ENCODE peak calls at places on chromosomes 11 and 22, in seven cellular contexts. T, Y, K, A, W, M and Q are unnamed samples.
A peak's percentile ranks its signal among the peaks of the same experiment; 100 is the strongest.

GRCh38 chr22:44734278-44734677 is 18.1 kb upstream of the ARHGAP8 start:
- DNase-seq in T (no peak), Y (no peak), K (no peak), A (no peak), W (no peak), M (no peak), Q (no peak)

GRCh38 chr11:1283906-1284305 is 25.5 kb downstream of the TOLLIP start:
- DNase-seq in T (no peak), Y (peak; percentile 32), K (no peak), A (no peak), W (no peak), M (no peak), Q (no peak)

GRCh38 chr22:39173050-39173706 is 20.7 kb upstream of the CBX7 start:
- DNase-seq in T (no peak), Y (no peak), K (no peak), A (no peak), W (no peak), M (peak; percentile 55), Q (no peak)

GRCh38 chr22:20741634-20742581 is 32.0 kb upstream of the SERPIND1 start:
- DNase-seq in T (peak; percentile 71), Y (no peak), K (peak; percentile 27), A (peak; percentile 41), W (no peak), M (peak; percentile 73), Q (peak; percentile 56)

GRCh38 chr11:12050470-12050891 is 42.1 kb upstream of the DKK3 start:
- DNase-seq in T (no peak), Y (no peak), K (no peak), A (no peak), W (no peak), M (no peak), Q (no peak)

GRCh38 chr11:10742460-10743208 is 8.4 kb upstream of the CTR9 start:
- DNase-seq in T (peak; percentile 60), Y (no peak), K (peak; percentile 65), A (peak; percentile 38), W (peak; percentile 84), M (no peak), Q (peak; percentile 35)

GRCh38 chr11:59053387-59053786 is 32.7 kb upstream of the GLYATL1B start:
- DNase-seq in T (peak; percentile 83), Y (peak; percentile 71), K (peak; percentile 57), A (peak; percentile 75), W (peak; percentile 10), M (peak; percentile 90), Q (peak; percentile 64)

GRCh38 chr11:106496677-106497076 is 419.2 kb downstream of the AASDHPPT start:
- DNase-seq in T (no peak), Y (no peak), K (no peak), A (no peak), W (no peak), M (no peak), Q (peak; percentile 85)

GRCh38 chr11:108242422-108242821 is 19.6 kb downstream of the ATM start:
- DNase-seq in T (no peak), Y (no peak), K (no peak), A (no peak), W (no peak), M (no peak), Q (no peak)

GRCh38 chr11:8541448-8541847 is 52.6 kb downstream of the STK33 start:
- DNase-seq in T (no peak), Y (no peak), K (no peak), A (no peak), W (no peak), M (no peak), Q (no peak)

GRCh38 chr22:30881361-30882180 is 87.0 kb downstream of the MORC2 start:
- DNase-seq in T (no peak), Y (peak; percentile 34), K (no peak), A (no peak), W (no peak), M (peak; percentile 85), Q (no peak)

GRCh38 chr11:128481135-128481534 is 106.2 kb downstream of the ETS1 start:
- DNase-seq in T (no peak), Y (no peak), K (peak; percentile 93), A (no peak), W (no peak), M (no peak), Q (peak; percentile 29)

GRCh38 chr11:46389450-46390330 is 1.9 kb downstream of the CHRM4 start:
- DNase-seq in T (peak; percentile 83), Y (peak; percentile 82), K (peak; percentile 50), A (peak; percentile 77), W (no peak), M (peak; percentile 95), Q (peak; percentile 72)

GRCh38 chr11:64048042-64048854 is 12.5 kb downstream of the FLRT1 start:
- DNase-seq in T (no peak), Y (no peak), K (no peak), A (no peak), W (no peak), M (no peak), Q (no peak)

GRCh38 chr22:48239461-48240164 is 1477.2 kb downstream of the TBC1D22A start:
- DNase-seq in T (no peak), Y (no peak), K (no peak), A (no peak), W (no peak), M (peak; percentile 77), Q (no peak)

GRCh38 chr11:2211113-2211971 is 39.7 kb upstream of the TH start:
- DNase-seq in T (peak; percentile 57), Y (no peak), K (no peak), A (peak; percentile 78), W (no peak), M (no peak), Q (no peak)

GRCh38 chr22:36117053-36117554 is 43.5 kb downstream of the APOL3 start:
- DNase-seq in T (no peak), Y (no peak), K (no peak), A (no peak), W (no peak), M (no peak), Q (no peak)

GRCh38 chr11:12769834-12770345 is 95.7 kb downstream of the TEAD1 start:
- DNase-seq in T (no peak), Y (no peak), K (peak; percentile 85), A (no peak), W (no peak), M (no peak), Q (peak; percentile 93)

GRCh38 chr11:3231851-3232744 is at the start of gene MRGPRE:
- DNase-seq in T (peak; percentile 16), Y (peak; percentile 46), K (peak; percentile 23), A (no peak), W (no peak), M (peak; percentile 47), Q (peak; percentile 6)
- H3K4me3 ChIP-seq in T (no peak within 1 kb of the TSS), Y (peak within 1 kb of the TSS; percentile 14), K (no peak within 1 kb of the TSS), A (no peak within 1 kb of the TSS), W (no peak within 1 kb of the TSS), M (no peak within 1 kb of the TSS), Q (no peak within 1 kb of the TSS)

DNA sequence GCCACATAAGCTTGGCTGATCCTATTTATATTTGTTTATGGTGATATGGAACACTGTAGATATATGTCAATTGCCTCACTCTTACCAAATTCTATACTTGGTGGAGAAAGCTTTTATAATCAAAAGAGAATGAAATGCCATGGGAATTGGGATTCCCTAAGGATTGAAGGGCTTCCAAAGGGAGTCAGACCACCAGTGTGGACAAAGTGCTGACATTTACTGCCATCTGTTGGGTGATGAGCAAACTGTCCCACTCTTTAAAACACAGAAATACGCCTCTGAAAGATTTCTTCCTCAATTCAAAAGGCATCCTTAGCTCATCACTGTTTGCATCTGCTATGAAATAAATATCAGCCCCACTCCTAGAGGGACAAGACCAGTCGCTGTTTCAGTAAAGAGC is 7.1 kb downstream of the SLC1A2 start:
- DNase-seq in T (no peak), Y (no peak), K (peak; percentile 26), A (no peak), W (no peak), M (no peak), Q (no peak)
- TF ChIP-seq CTCF in T (no peak), Y (peak; percentile 27), K (peak; percentile 49), A (no peak), W (peak; percentile 76), M (peak; percentile 81), Q (peak; percentile 54)

GRCh38 chr22:28741200-28741757 is 341 bp downstream of the CHEK2 start:
- DNase-seq in T (peak; percentile 14), Y (no peak), K (no peak), A (no peak), W (no peak), M (no peak), Q (no peak)

GRCh38 chr22:28734393-28734792 is 7.2 kb downstream of the CHEK2 start:
- DNase-seq in T (no peak), Y (no peak), K (no peak), A (no peak), W (no peak), M (peak; percentile 48), Q (no peak)

GRCh38 chr22:28741758-28742561 is at the start of the genes CHEK2 and HSCB:
- DNase-seq in T (peak; percentile 98), Y (peak; percentile 98), K (peak; percentile 99), A (peak; percentile 99), W (peak; percentile 89), M (peak; percentile 100), Q (peak; percentile 99)

DNA sequence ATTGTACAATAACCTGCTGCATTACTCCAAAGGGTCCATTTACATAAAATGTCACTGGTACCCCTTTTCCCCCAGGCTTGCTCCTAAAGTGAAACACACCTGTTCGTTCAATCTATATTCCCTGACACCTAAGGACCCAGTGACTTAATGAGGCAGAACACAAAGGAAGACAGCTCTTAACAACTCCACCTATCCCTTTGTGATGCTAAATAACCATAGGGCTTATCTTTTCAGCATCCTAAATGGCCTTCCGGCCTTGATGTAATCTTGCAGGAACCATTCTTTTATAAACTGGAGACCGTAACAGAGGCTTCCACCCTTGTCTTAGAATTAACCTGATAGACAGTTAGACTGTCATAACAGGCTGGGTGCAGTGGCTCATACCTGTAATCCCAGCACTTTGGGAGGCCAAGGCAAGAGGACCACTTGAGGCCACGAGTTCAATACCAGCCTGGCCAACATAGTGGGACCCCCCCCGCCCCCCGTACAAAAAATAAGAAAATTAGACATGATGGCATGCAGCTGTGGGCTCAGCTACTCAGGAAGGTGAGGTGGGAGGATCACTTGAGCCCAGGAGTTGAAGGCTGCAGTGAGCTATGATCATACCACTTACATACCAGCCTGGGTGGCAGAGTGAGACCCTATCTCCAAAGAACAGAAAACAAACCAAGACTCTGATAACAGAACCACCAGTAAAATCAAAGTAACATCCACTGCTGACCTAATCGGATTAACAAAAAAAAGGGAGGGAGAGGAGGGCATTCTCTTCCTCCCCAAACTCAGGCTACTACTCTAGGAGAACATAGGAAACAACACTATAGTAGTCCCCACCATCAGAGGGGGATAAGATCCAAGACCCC is 5.1 kb downstream of the CHEK2 start:
- DNase-seq in T (no peak), Y (no peak), K (no peak), A (no peak), W (no peak), M (peak; percentile 61), Q (no peak)
- H3K4me3 ChIP-seq in T (no peak overlapping the region), Y (no peak overlapping the region), K (no peak overlapping the region), A (no peak overlapping the region), W (no peak overlapping the region), M (no peak overlapping the region), Q (no peak overlapping the region)

DNA sequence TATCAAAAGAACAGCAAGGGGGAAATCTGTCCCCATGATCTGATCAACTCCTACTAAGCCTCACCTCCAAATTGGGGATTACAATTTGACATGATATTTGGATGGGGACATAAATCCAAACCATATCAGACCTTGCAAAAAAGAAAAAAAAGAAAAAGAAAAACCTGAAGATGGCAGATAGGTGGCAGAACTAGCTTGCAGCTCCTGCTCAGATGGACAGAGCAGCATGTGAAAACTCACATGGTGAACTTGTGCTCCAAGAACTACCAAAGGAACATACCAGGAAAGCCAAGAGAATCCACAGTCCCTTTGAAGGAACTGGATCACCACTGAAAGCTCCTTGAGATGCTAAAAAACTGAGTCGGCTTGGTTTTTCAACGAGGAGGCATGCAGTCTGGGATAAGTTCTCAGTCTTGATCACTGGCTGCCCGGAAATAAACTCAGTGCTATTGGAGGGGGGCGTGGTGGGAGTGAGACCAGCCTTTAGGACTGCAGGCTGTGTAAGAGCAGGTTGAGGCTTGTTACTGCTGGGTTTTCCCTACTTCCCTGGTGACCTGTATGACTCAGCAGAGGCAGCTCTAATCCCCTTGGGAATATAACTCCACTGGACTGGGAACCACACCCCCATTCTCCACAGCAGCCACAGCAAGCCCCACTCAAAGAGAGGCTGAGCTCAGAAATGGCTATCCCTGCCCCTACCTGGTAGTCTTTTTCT is 358.3 kb upstream of the ARHGAP42 start:
- DNase-seq in T (no peak), Y (no peak), K (peak; percentile 1), A (no peak), W (no peak), M (peak; percentile 51), Q (peak; percentile 97)
- TF ChIP-seq CTCF in T (no peak), Y (no peak), K (no peak), A (no peak), W (no peak), M (peak; percentile 66), Q (peak; percentile 23)